ENCODE peak calls at places on chromosome 9, in nine cellular contexts. P is NCI-H1092 treated with DMSO at 0.1 percent for 48 hours; N is NCI-H2029; B is fibroblast of pulmonary artery; L is posterior cingulate gyrus; C is activated T-cell treated with anti-CD3 and anti-CD28 coated beads, Interleukin-2, amount 50 U/mL, for 72 hours; E is cardiac muscle cell; F is EL; H is sigmoid colon. S is an unnamed sample.

GRCh38 chr9:112042244-112042638 is 132.9 kb downstream of the SUSD1 start:
- DNase-seq in P (no peak), N (no peak), B (no peak), L (no peak), C (no peak), E (no peak), F (no peak), H (no peak), S (no peak)

GRCh38 chr9:136609838-136610311 is 52.8 kb upstream of the EGFL7 start:
- DNase-seq in P (peak), N (no peak), B (no peak), L (no peak), C (no peak), E (no peak), F (no peak), H (no peak), S (no peak)

GRCh38 chr9:123725389-123725788 is 204.5 kb downstream of the DENND1A start:
- DNase-seq in P (no peak), N (no peak), B (no peak), L (peak), C (no peak), E (no peak), F (no peak), H (peak), S (no peak)

GRCh38 chr9:132892383-132892782 is 13.7 kb downstream of the SPACA9 start:
- DNase-seq in P (no peak), N (no peak), B (no peak), L (no peak), C (no peak), E (no peak), F (no peak), H (no peak), S (no peak)

GRCh38 chr9:107386396-107386795 is 103.2 kb downstream of the KLF4 start:
- DNase-seq in P (no peak), N (no peak), B (no peak), L (no peak), C (no peak), E (no peak), F (no peak), H (no peak), S (no peak)

GRCh38 chr9:89874351-89875321 is 269.8 kb downstream of the GADD45G start:
- DNase-seq in P (peak), N (peak), B (no peak), L (no peak), C (no peak), E (no peak), F (no peak), H (peak), S (no peak)

GRCh38 chr9:129333961-129334743 is 156.1 kb upstream of the IER5L start:
- DNase-seq in P (peak), N (peak), B (peak), L (peak), C (peak), E (peak), F (peak), H (peak), S (peak)

GRCh38 chr9:70589571-70590263 is 175.3 kb upstream of the KLF9 start:
- DNase-seq in P (no peak), N (no peak), B (peak), L (no peak), C (no peak), E (peak), F (peak), H (peak), S (no peak)

GRCh38 chr9:91530829-91531228 is 107.2 kb upstream of the NFIL3 start:
- DNase-seq in P (no peak), N (no peak), B (peak), L (no peak), C (no peak), E (peak), F (peak), H (no peak), S (no peak)

GRCh38 chr9:69433426-69433825 is 108.4 kb downstream of the ENTREP1 start:
- DNase-seq in P (no peak), N (no peak), B (no peak), L (no peak), C (no peak), E (no peak), F (peak), H (no peak), S (no peak)

GRCh38 chr9:126482361-126483044 is 131.2 kb upstream of the LMX1B start:
- DNase-seq in P (no peak), N (no peak), B (peak), L (no peak), C (no peak), E (peak), F (peak), H (no peak), S (no peak)

GRCh38 chr9:115930472-115930871 is 223.1 kb upstream of the PAPPA start:
- DNase-seq in P (no peak), N (no peak), B (peak), L (no peak), C (no peak), E (peak), F (peak), H (no peak), S (no peak)

GRCh38 chr9:13411827-13412226 is 132.3 kb upstream of the MPDZ start:
- DNase-seq in P (no peak), N (no peak), B (no peak), L (no peak), C (no peak), E (no peak), F (no peak), H (no peak), S (no peak)

GRCh38 chr9:130106860-130107848 is 53.4 kb downstream of the GPR107 start:
- DNase-seq in P (peak), N (peak), B (peak), L (peak), C (peak), E (peak), F (peak), H (peak), S (peak)

GRCh38 chr9:110638381-110638954 is 30.1 kb upstream of the MUSK start:
- DNase-seq in P (peak), N (no peak), B (peak), L (no peak), C (no peak), E (peak), F (peak), H (no peak), S (no peak)

GRCh38 chr9:130090915-130091314 is 37.2 kb downstream of the GPR107 start:
- DNase-seq in P (no peak), N (no peak), B (no peak), L (no peak), C (no peak), E (no peak), F (no peak), H (no peak), S (no peak)

GRCh38 chr9:31394040-31394473 is 990.4 kb upstream of the ACO1 start:
- DNase-seq in P (peak), N (peak), B (peak), L (no peak), C (no peak), E (peak), F (no peak), H (no peak), S (no peak)

GRCh38 chr9:90141723-90142122 is 500.9 kb downstream of the DIRAS2 start:
- DNase-seq in P (peak), N (peak), B (peak), L (no peak), C (no peak), E (peak), F (no peak), H (no peak), S (no peak)

GRCh38 chr9:69822091-69822750 is 1.6 kb downstream of the CFAP95 start:
- DNase-seq in P (no peak), N (no peak), B (peak), L (no peak), C (no peak), E (no peak), F (peak), H (no peak), S (no peak)

GRCh38 chr9:34907044-34907443 is 51.0 kb upstream of the PHF24 start:
- DNase-seq in P (no peak), N (no peak), B (no peak), L (no peak), C (no peak), E (no peak), F (no peak), H (no peak), S (no peak)

GRCh38 chr9:5511476-5511875 is 1.1 kb downstream of the PDCD1LG2 start:
- DNase-seq in P (peak), N (no peak), B (no peak), L (no peak), C (no peak), E (no peak), F (peak), H (no peak), S (no peak)

GRCh38 chr9:112051812-112052211 is 123.3 kb downstream of the SUSD1 start:
- DNase-seq in P (no peak), N (no peak), B (no peak), L (no peak), C (no peak), E (no peak), F (no peak), H (no peak), S (no peak)

GRCh38 chr9:122949696-122950095 is 8.9 kb downstream of the RABGAP1 start:
- DNase-seq in P (no peak), N (no peak), B (peak), L (no peak), C (no peak), E (peak), F (no peak), H (no peak), S (no peak)

GRCh38 chr9:127053908-127054307 is 68.5 kb downstream of the ANGPTL2 start:
- DNase-seq in P (no peak), N (no peak), B (no peak), L (no peak), C (no peak), E (no peak), F (no peak), H (no peak), S (no peak)

GRCh38 chr9:127263244-127263643 is 1.3 kb upstream of the GARNL3 start:
- DNase-seq in P (no peak), N (no peak), B (no peak), L (peak), C (no peak), E (no peak), F (no peak), H (no peak), S (no peak)

GRCh38 chr9:112145886-112146285 is 29.2 kb downstream of the SUSD1 start:
- DNase-seq in P (no peak), N (no peak), B (no peak), L (no peak), C (no peak), E (peak), F (no peak), H (no peak), S (no peak)

GRCh38 chr9:7467186-7467585 is 332.4 kb downstream of the DMAC1 start:
- DNase-seq in P (no peak), N (no peak), B (no peak), L (no peak), C (no peak), E (no peak), F (no peak), H (no peak), S (no peak)

GRCh38 chr9:6197330-6197729 is 18.3 kb upstream of the IL33 start:
- DNase-seq in P (peak), N (no peak), B (peak), L (no peak), C (no peak), E (peak), F (no peak), H (no peak), S (peak)

GRCh38 chr9:3386753-3387152 is 139.0 kb downstream of the RFX3 start:
- DNase-seq in P (no peak), N (no peak), B (peak), L (no peak), C (no peak), E (peak), F (no peak), H (no peak), S (no peak)

GRCh38 chr9:33044162-33044673 is 19.1 kb downstream of the DNAJA1 start:
- DNase-seq in P (peak), N (peak), B (peak), L (peak), C (peak), E (peak), F (peak), H (peak), S (peak)

GRCh38 chr9:24614070-24614469 is 68.4 kb upstream of the IZUMO3 start:
- DNase-seq in P (peak), N (no peak), B (peak), L (no peak), C (no peak), E (no peak), F (no peak), H (no peak), S (no peak)

GRCh38 chr9:81686614-81687520 is 2.5 kb downstream of the TLE1 start:
- DNase-seq in P (peak), N (peak), B (peak), L (peak), C (peak), E (peak), F (peak), H (peak), S (peak)

GRCh38 chr9:35652829-35653209 is 2.1 kb upstream of the SIT1 start:
- DNase-seq in P (no peak), N (no peak), B (no peak), L (no peak), C (no peak), E (no peak), F (no peak), H (peak), S (peak)

GRCh38 chr9:79581388-79581787 is 9.6 kb downstream of the TLE4 start:
- DNase-seq in P (no peak), N (no peak), B (peak), L (no peak), C (no peak), E (peak), F (peak), H (no peak), S (no peak)

GRCh38 chr9:99092643-99093491 is 12.0 kb upstream of the TGFBR1 start:
- DNase-seq in P (no peak), N (no peak), B (no peak), L (no peak), C (peak), E (no peak), F (no peak), H (no peak), S (no peak)

GRCh38 chr9:135980926-135981630 is 19.9 kb upstream of the UBAC1 start:
- DNase-seq in P (no peak), N (no peak), B (no peak), L (peak), C (no peak), E (no peak), F (no peak), H (no peak), S (no peak)

GRCh38 chr9:133429641-133430161 is 7.5 kb downstream of the ADAMTS13 start:
- DNase-seq in P (no peak), N (no peak), B (peak), L (no peak), C (peak), E (peak), F (peak), H (no peak), S (peak)

S was measured in HuH-7.